ENCODE peak calls at places on chromosomes 5 and 9, in eight cellular contexts. Q, I, T, W, R, M, L and G are unnamed samples.
A peak's percentile ranks its signal among the peaks of the same experiment; 100 is the strongest.

GRCh38 chr5:173010547-173011464 is 27.2 kb downstream of the ATP6V0E1 start:
- DNase-seq in Q (no peak), I (peak; percentile 74), T (peak; percentile 74), W (peak; percentile 39), R (no peak), M (peak; percentile 69), L (no peak), G (no peak)

GRCh38 chr5:59390074-59390659 is 503.4 kb downstream of the PDE4D start:
- DNase-seq in Q (no peak), I (no peak), T (no peak), W (peak; percentile 61), R (no peak), M (no peak), L (peak; percentile 3), G (no peak)

GRCh38 chr5:132272341-132273210 is 15.1 kb downstream of the PDLIM4 start:
- DNase-seq in Q (peak; percentile 51), I (peak; percentile 68), T (peak; percentile 66), W (peak; percentile 64), R (no peak), M (peak; percentile 65), L (peak; percentile 62), G (peak; percentile 40)

GRCh38 chr9:2729003-2729402 is 11.7 kb downstream of the KCNV2 start:
- DNase-seq in Q (no peak), I (no peak), T (no peak), W (peak; percentile 61), R (no peak), M (no peak), L (no peak), G (no peak)

GRCh38 chr9:15146121-15146820 is 160.7 kb downstream of the TTC39B start:
- DNase-seq in Q (no peak), I (no peak), T (no peak), W (no peak), R (no peak), M (no peak), L (no peak), G (no peak)

GRCh38 chr9:93304574-93305496 is 120.9 kb downstream of the WNK2 start:
- DNase-seq in Q (no peak), I (peak; percentile 72), T (peak; percentile 54), W (peak; percentile 55), R (peak; percentile 5), M (no peak), L (no peak), G (no peak)

GRCh38 chr9:116234091-116234490 is 80.5 kb downstream of the PAPPA start:
- DNase-seq in Q (no peak), I (no peak), T (no peak), W (peak; percentile 97), R (peak; percentile 96), M (no peak), L (no peak), G (no peak)

GRCh38 chr9:103397868-103398600 is 402.9 kb downstream of the CYLC2 start:
- DNase-seq in Q (no peak), I (no peak), T (no peak), W (peak; percentile 61), R (no peak), M (peak; percentile 51), L (no peak), G (peak; percentile 6)

GRCh38 chr9:134968011-134968822 is 50.5 kb upstream of the FCN1 start:
- DNase-seq in Q (no peak), I (no peak), T (peak; percentile 29), W (peak; percentile 14), R (no peak), M (no peak), L (no peak), G (no peak)

GRCh38 chr9:81456431-81456970 is 232.8 kb downstream of the TLE1 start:
- DNase-seq in Q (no peak), I (no peak), T (no peak), W (peak; percentile 55), R (peak; percentile 34), M (no peak), L (no peak), G (no peak)

GRCh38 chr5:41869739-41870620 is at the start of gene OXCT1:
- DNase-seq in Q (peak; percentile 83), I (peak; percentile 90), T (peak; percentile 89), W (peak; percentile 83), R (peak; percentile 24), M (peak; percentile 83), L (peak; percentile 92), G (peak; percentile 92)

GRCh38 chr9:93680445-93681315 is 104.3 kb downstream of the PHF2 start:
- DNase-seq in Q (no peak), I (peak; percentile 24), T (peak; percentile 36), W (no peak), R (no peak), M (peak; percentile 25), L (no peak), G (no peak)

GRCh38 chr5:38994329-38994927 is 79.8 kb downstream of the RICTOR start:
- DNase-seq in Q (no peak), I (no peak), T (no peak), W (peak; percentile 82), R (peak; percentile 57), M (peak; percentile 30), L (no peak), G (peak; percentile 18)

GRCh38 chr9:137178939-137179630 is 7.2 kb upstream of the TMEM210 start:
- DNase-seq in Q (no peak), I (no peak), T (no peak), W (no peak), R (no peak), M (no peak), L (no peak), G (no peak)

GRCh38 chr5:139654875-139655491 is 6.8 kb downstream of the CXXC5 start:
- DNase-seq in Q (no peak), I (peak; percentile 69), T (no peak), W (no peak), R (no peak), M (no peak), L (no peak), G (no peak)

GRCh38 chr9:136631038-136632000 is 31.4 kb upstream of the EGFL7 start:
- DNase-seq in Q (peak; percentile 49), I (peak; percentile 90), T (peak; percentile 87), W (peak; percentile 89), R (peak; percentile 46), M (peak; percentile 77), L (peak; percentile 79), G (peak; percentile 76)

GRCh38 chr9:11064853-11065252 is 452.1 kb upstream of the PTPRD start:
- DNase-seq in Q (no peak), I (no peak), T (no peak), W (no peak), R (no peak), M (no peak), L (no peak), G (no peak)

GRCh38 chr9:109149722-109150121 is 17.3 kb downstream of the FRRS1L start:
- DNase-seq in Q (no peak), I (no peak), T (no peak), W (no peak), R (no peak), M (no peak), L (no peak), G (no peak)

GRCh38 chr5:126656397-126657007 is 55.8 kb downstream of the PHAX start:
- DNase-seq in Q (no peak), I (no peak), T (no peak), W (peak; percentile 72), R (peak; percentile 2), M (no peak), L (peak; percentile 18), G (peak; percentile 15)

GRCh38 chr9:107707419-107707837 is 217.9 kb upstream of the KLF4 start:
- DNase-seq in Q (no peak), I (no peak), T (no peak), W (peak; percentile 96), R (peak; percentile 81), M (no peak), L (no peak), G (no peak)

GRCh38 chr5:173493846-173494245 is 122.6 kb downstream of the BOD1 start:
- DNase-seq in Q (no peak), I (no peak), T (no peak), W (no peak), R (no peak), M (no peak), L (no peak), G (no peak)